ENCODE peak calls at places on chromosomes 16 and 17, in seven cellular contexts. C is SJSA1, S is mesendoderm, L is prostate gland, Q is PC-3, D is psoas muscle, Z is brain microvascular endothelial cell. I is an unnamed sample.

GRCh38 chr17:63848834-63849689 is 6.6 kb upstream of the SMARCD2 start:
- DNase-seq in D (peak; percentile 98), Z (peak; percentile 86), C (peak; percentile 83), S (peak; percentile 97), L (peak; percentile 80), Q (peak; percentile 95), I (peak; percentile 90)

GRCh38 chr17:81513669-81514484 is 1.3 kb upstream of the ACTG1 start:
- DNase-seq in S (peak; percentile 85), L (peak; percentile 53), Q (peak; percentile 67), Z (peak; percentile 63), C (peak; percentile 92), D (peak; percentile 88), I (peak; percentile 75)

GRCh38 chr16:71609066-71609465 is 16.9 kb upstream of the MARVELD3 start:
- DNase-seq in Z (no peak), L (no peak), C (no peak), D (no peak), S (no peak), Q (peak; percentile 37), I (no peak)

GRCh38 chr16:1474047-1474446 is 781 bp downstream of the CLCN7 start:
- DNase-seq in L (no peak), D (no peak), Z (no peak), C (no peak), Q (peak; percentile 3), S (peak; percentile 19), I (no peak)

GRCh38 chr16:89198417-89199240 is 1.7 kb downstream of the SLC22A31 start:
- DNase-seq in D (peak; percentile 44), C (no peak), L (no peak), Q (no peak), S (no peak), Z (no peak), I (no peak)

GRCh38 chr17:12290207-12290606 is 269.5 kb downstream of the MAP2K4 start:
- DNase-seq in S (no peak), L (no peak), D (no peak), Z (no peak), Q (no peak), C (no peak), I (no peak)

GRCh38 chr17:2040942-2041560 is 771 bp upstream of the OVCA2 start:
- DNase-seq in S (no peak), L (no peak), Q (no peak), C (no peak), D (no peak), Z (no peak), I (no peak)

GRCh38 chr16:30416624-30417298 is 9.4 kb downstream of the ZNF771 start:
- DNase-seq in Z (no peak), D (no peak), S (peak; percentile 26), Q (no peak), L (no peak), C (no peak), I (no peak)

GRCh38 chr16:19776147-19776546 is 58.1 kb downstream of the IQCK start:
- DNase-seq in D (no peak), Z (no peak), Q (no peak), S (no peak), L (no peak), C (no peak), I (no peak)

GRCh38 chr17:40648326-40648968 is 829 bp upstream of the SMARCE1 start:
- DNase-seq in D (no peak), L (peak; percentile 24), Q (no peak), Z (peak; percentile 8), C (peak; percentile 77), S (no peak), I (no peak)

GRCh38 chr17:12510535-12510934 is 155.2 kb upstream of the MYOCD start:
- DNase-seq in L (no peak), C (peak; percentile 80), D (no peak), Z (no peak), S (no peak), Q (peak; percentile 25), I (no peak)

GRCh38 chr17:83083368-83084201 is 4.2 kb downstream of the METRNL start:
- DNase-seq in S (peak; percentile 93), L (no peak), C (peak; percentile 99), Z (peak; percentile 93), Q (peak; percentile 86), D (no peak), I (no peak)

GRCh38 chr17:79651751-79652150 is 40.9 kb upstream of the RBFOX3 start:
- DNase-seq in Z (no peak), Q (no peak), L (peak; percentile 2), S (no peak), D (no peak), C (no peak), I (no peak)

GRCh38 chr17:3805581-3805980 is 4.6 kb upstream of the ITGAE start:
- DNase-seq in Q (no peak), L (no peak), Z (no peak), S (no peak), D (no peak), C (no peak), I (no peak)

DNA sequence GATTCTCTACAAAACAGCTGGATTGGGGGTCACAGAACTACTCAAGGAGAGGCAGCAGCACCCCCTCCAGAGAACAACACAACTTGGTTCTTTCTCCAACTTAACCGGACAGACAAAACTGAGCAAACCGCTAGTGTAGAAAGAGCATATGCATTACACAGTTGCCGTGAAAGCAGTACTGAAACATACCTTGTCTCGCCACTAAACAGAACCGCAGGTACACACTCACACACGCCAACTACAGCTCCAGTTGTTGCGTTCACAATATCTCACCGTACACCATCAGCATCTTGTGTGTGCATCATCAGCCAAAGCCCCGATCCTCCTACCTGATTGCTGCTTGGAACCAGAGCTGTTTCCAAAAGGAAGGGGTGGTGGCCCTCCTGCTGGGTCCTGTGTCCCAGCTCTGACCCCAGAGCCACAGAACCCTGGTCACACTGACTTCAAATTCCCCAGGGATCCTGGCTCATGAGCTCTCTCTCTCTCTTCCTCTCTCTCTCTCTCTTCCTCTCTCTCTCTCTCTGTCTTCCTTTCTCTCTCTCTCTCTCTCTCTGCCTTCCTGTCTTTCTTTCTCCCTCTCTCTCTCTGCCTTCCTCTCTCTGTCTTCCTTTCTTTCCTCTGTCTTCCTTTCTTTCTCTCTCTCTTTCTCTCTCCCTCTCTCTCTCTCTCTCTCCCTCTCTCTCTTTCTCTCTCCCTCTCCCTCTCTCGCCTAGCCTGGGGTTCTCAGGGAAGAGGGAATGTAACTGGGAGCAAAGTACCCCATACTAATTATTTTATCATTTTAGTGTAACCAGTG is 8.4 kb downstream of the PIMREG start:
- DNase-seq in Z (no peak), L (no peak), Q (no peak), D (no peak), S (no peak), C (no peak), I (no peak)
- H3K27ac ChIP-seq in Z (no peak overlapping the region), L (no peak overlapping the region), Q (no peak overlapping the region), D (no peak overlapping the region), S (no peak overlapping the region), C (no peak overlapping the region), I (no peak overlapping the region)

GRCh38 chr17:45150911-45151809 is 2.9 kb downstream of the HEXIM1 start:
- DNase-seq in Z (no peak), D (no peak), S (no peak), Q (no peak), C (peak; percentile 51), L (no peak), I (no peak)
- H3K4me3 ChIP-seq in Z (peak overlapping the region; percentile 93), D (peak overlapping the region; percentile 76), S (no peak overlapping the region), Q (peak overlapping the region; percentile 91), C (peak overlapping the region; percentile 47), L (peak overlapping the region; percentile 74), I (peak overlapping the region; percentile 78)

GRCh38 chr17:56700919-56701420 is 107.5 kb downstream of the NOG start:
- DNase-seq in L (no peak), Q (no peak), S (peak; percentile 66), D (no peak), C (no peak), Z (no peak), I (no peak)

GRCh38 chr17:56694825-56695224 is 101.3 kb downstream of the NOG start:
- DNase-seq in D (no peak), C (no peak), Z (no peak), L (no peak), S (no peak), Q (no peak), I (no peak)

GRCh38 chr17:56697190-56697589 is 103.7 kb downstream of the NOG start:
- DNase-seq in L (no peak), Q (no peak), Z (no peak), C (no peak), S (no peak), D (no peak), I (no peak)

DNA sequence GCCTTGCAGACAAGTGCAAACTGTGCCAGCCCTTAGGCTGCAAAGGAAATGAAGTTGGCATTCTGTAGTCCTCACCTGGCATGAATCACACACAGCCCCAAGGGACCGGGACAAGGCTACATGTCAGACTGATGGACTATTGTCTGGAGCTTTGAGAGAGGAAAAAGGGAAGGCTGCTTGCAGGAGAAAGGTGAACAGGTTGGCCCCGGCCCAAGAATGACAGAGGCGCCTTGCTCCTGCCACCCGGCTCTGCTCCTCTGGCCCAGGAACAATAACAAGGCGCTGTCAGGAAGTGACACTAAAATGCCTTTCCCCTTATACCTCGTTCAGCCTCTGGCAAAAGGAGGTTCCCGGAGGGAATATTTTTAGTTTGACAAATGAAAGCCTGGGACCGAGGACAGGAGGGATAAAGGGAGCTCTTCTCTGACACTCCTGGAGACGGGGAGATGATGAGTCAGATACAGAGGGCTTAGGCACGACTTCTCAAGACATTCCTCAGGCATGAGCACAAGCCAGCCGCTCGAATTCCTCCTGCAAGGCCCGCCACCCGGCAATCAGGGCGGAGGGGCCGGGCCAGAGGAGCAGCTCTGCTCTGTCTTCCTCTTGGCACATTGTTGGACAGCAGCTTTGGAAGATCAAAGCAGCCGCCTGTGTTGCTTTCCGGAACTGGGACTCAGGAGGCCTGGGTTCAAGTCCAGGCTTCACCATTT is 105.8 kb downstream of the NOG start:
- DNase-seq in Z (peak; percentile 96), S (peak; percentile 100), C (peak; percentile 100), Q (peak; percentile 100), L (peak; percentile 39), D (peak; percentile 87), I (no peak)
- H3K27ac ChIP-seq in Z (peak overlapping the region; percentile 24), S (peak overlapping the region; percentile 42), C (peak overlapping the region; percentile 75), Q (peak overlapping the region; percentile 90), L (no peak overlapping the region), D (peak overlapping the region; percentile 73), I (no peak overlapping the region)

DNA sequence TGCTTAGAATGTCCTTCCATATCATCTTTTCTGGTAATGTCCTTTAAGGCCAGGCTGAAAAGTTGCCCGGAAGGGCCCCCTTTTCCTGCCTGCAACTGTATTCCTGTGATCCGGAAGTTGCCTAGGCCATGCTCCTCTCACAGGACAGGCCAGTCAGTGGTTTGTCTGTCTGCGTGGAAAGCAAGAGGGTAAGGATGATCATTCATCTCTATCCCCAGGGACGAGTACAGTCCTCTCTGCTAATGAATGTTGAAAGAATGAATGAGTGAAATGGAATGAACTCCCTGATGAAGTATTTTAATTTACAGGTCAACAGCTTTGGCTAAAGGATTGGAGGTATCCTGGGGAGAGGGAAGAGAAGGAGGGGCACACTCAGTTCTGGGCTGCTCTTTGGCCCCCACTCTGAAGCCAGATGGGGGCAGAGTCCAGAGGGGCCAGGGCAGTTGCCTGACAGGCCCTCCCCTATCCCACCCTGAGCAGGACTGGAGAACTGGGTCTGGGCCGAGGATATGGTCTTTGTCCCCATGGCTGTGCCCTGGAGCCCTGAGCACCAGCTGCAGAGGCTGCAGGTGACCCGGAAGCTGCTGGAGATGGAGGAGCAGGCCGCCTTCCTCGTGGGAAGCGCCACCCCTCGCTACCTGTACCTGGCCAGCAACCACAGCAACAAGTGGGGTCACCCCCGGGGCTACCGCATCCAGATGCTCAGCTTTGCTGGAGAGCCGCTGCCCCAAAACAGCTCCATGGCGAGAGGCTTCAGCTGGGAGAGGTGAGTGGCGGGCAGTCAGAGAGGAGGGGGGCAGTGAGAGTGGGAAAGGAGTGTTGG is 3.2 kb downstream of the AOC3 start:
- DNase-seq in S (no peak), Q (no peak), C (no peak), Z (no peak), L (no peak), D (no peak), I (no peak)
- H3K4me3 ChIP-seq in S (no peak overlapping the region), Q (no peak overlapping the region), C (no peak overlapping the region), Z (no peak overlapping the region), L (peak overlapping the region; percentile 21), D (peak overlapping the region; percentile 54), I (no peak overlapping the region)

I was measured in right lobe of liver.